ENCODE peak calls at places on chromosomes 6 and 20, in four cellular contexts. J is A549, F is body of pancreas, W is PC-3. B is an unnamed sample.
A peak's percentile ranks its signal among the peaks of the same experiment; 100 is the strongest.

GRCh38 chr6:149060985-149061760 is 256.3 kb upstream of the TAB2 start:
- DNase-seq in J (peak; percentile 49), F (peak; percentile 49), W (peak; percentile 83), B (no peak)

GRCh38 chr20:37956099-37956498 is 53.2 kb downstream of the VSTM2L start:
- DNase-seq in J (no peak), F (no peak), W (peak; percentile 85), B (no peak)

GRCh38 chr6:169577974-169578373 is 123.9 kb downstream of the WDR27 start:
- DNase-seq in J (no peak), F (no peak), W (no peak), B (no peak)

GRCh38 chr6:132820629-132821381 is 6.4 kb downstream of the RPS12 start:
- DNase-seq in J (no peak), F (no peak), W (peak; percentile 33), B (no peak)

GRCh38 chr20:58039569-58040092 is 188.8 kb downstream of the ANKRD60 start:
- DNase-seq in J (no peak), F (no peak), W (no peak), B (no peak)

GRCh38 chr6:148395583-148396101 is 53.0 kb downstream of the SASH1 start:
- DNase-seq in J (no peak), F (no peak), W (no peak), B (peak; percentile 76)

GRCh38 chr20:43731469-43731868 is 4.7 kb upstream of the GTSF1L start:
- DNase-seq in J (no peak), F (no peak), W (peak; percentile 13), B (no peak)

GRCh38 chr6:33949877-33950831 is 146.4 kb upstream of the MLN start:
- DNase-seq in J (no peak), F (no peak), W (no peak), B (no peak)

GRCh38 chr6:129575378-129576118 is 134.4 kb downstream of the ARHGAP18 start:
- DNase-seq in J (peak; percentile 43), F (no peak), W (peak; percentile 70), B (no peak)

GRCh38 chr20:40949346-40949745 is 79.3 kb upstream of the TOP1 start:
- DNase-seq in J (no peak), F (no peak), W (no peak), B (no peak)

GRCh38 chr6:22153384-22154158 is 143.3 kb downstream of the PRL start:
- DNase-seq in J (no peak), F (no peak), W (no peak), B (no peak)

GRCh38 chr20:53191957-53192356 is 219.8 kb downstream of the TSHZ2 start:
- DNase-seq in J (no peak), F (no peak), W (no peak), B (no peak)

GRCh38 chr6:161164182-161164625 is 109.7 kb downstream of the AGPAT4 start:
- DNase-seq in J (no peak), F (no peak), W (no peak), B (no peak)

GRCh38 chr20:49460916-49461315 is 21.6 kb downstream of the KCNB1 start:
- DNase-seq in J (no peak), F (peak; percentile 48), W (peak; percentile 100), B (no peak)

GRCh38 chr6:10425177-10425972 is 10.5 kb upstream of the TFAP2A start:
- DNase-seq in J (no peak), F (no peak), W (no peak), B (no peak)

GRCh38 chr6:10426781-10427279 is 12.0 kb upstream of the TFAP2A start:
- DNase-seq in J (no peak), F (no peak), W (no peak), B (no peak)

GRCh38 chr6:10429638-10430427 is 15.0 kb upstream of the TFAP2A start:
- DNase-seq in J (peak; percentile 64), F (peak; percentile 45), W (peak; percentile 75), B (no peak)

GRCh38 chr6:10424005-10424404 is 9.1 kb upstream of the TFAP2A start:
- DNase-seq in J (peak; percentile 54), F (no peak), W (no peak), B (no peak)

GRCh38 chr6:10425973-10426780 is 11.3 kb upstream of the TFAP2A start:
- DNase-seq in J (no peak), F (no peak), W (no peak), B (no peak)
- H3K27ac ChIP-seq in J (peak overlapping the region; percentile 88), F (no peak overlapping the region), W (no peak overlapping the region), B (no peak overlapping the region)

GRCh38 chr6:14456941-14457340 is 339.4 kb downstream of the CD83 start:
- DNase-seq in J (no peak), F (no peak), W (peak; percentile 43), B (no peak)

GRCh38 chr6:14459315-14459714 is 341.7 kb downstream of the CD83 start:
- DNase-seq in J (no peak), F (no peak), W (peak; percentile 69), B (no peak)

GRCh38 chr6:14455442-14455841 is 337.9 kb downstream of the CD83 start:
- DNase-seq in J (no peak), F (no peak), W (no peak), B (no peak)

GRCh38 chr6:14455942-14456648 is 338.5 kb downstream of the CD83 start:
- DNase-seq in J (no peak), F (no peak), W (no peak), B (no peak)

DNA sequence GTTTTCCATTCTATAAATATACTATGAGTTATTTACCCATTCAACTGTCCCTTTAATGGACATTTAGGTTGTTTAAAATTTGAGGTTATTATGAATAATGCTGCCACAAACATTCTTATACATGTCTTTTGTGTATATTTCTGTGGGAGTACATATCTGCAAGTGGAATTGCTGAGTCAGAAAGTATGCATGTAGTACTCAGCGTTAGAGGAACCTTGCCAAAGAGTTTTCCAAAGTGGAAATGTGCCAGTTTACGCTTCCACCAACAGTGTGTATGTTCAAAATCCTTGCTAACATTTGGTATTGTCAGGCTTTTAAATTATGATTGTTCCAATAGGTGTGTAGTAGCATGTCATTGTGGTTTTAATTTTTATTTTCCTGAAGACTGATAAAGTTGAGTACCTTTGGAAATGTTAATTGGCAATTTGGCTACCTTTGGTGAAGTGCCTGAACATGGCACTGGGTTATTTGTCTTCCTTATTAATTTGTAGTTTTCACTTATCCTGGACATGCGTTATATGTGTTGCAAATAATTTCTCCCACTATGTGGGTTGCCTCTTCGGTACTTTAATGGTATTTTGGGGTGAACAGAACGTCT is 341.2 kb downstream of the CD83 start:
- DNase-seq in J (peak; percentile 13), F (no peak), W (peak; percentile 96), B (no peak)
- H3K4me1 ChIP-seq in J (peaks cover 12% of the 10 kb centered on the region), F (no peaks in the 10 kb centered on the region), W (peaks cover 27% of the 10 kb centered on the region), B (peaks cover 29% of the 10 kb centered on the region)

GRCh38 chr6:72953901-72954494 is 271.3 kb downstream of the KHDC1L start:
- DNase-seq in J (no peak), F (no peak), W (peak; percentile 8), B (no peak)
- H3K4me3 ChIP-seq in J (no peak overlapping the region), F (no peak overlapping the region), W (no peak overlapping the region), B (no peak overlapping the region)

DNA sequence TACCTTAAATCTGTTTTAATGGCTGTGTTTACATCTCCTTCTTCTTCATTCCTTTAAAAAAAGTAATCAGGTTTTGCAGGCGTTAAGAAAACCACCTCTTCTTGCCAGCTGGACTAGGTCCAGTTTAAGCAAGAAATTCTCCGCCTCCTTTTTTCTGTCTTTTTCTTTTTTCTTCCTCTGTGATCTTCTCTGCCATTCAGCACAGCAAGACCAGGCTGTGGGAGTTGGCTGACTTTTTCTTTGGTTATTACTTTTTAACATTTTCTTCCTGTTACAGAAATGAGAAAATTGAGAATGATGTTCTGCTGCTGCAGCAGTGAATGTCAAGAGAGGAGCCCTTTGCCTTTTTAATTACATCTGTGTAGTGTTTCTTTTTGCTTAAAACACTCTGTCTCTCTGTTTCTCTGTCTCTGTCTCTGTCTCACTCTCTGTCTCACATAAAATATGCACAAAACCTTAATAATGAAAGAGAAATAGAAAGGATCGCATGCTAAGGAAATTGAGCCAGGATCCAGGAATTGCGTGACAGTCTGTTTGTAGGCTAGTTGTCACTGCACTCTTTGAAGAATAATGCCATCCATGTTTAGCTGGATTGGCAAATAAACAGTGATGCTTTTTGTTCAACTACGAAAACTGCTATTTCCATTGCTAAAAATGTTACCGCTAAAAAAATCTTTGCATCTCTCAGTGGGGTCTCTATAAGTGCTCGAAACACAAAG is 103.1 kb upstream of the SUPT3H start:
- DNase-seq in J (no peak), F (no peak), W (no peak), B (no peak)
- H3K27ac ChIP-seq in J (no peak overlapping the region), F (no peak overlapping the region), W (no peak overlapping the region), B (no peak overlapping the region)

GRCh38 chr6:89194559-89194958 is 22.6 kb downstream of the GABRR1 start:
- DNase-seq in J (no peak), F (no peak), W (no peak), B (no peak)
- H3K4me1 ChIP-seq in J (no peaks in the 10 kb centered on the region), F (no peaks in the 10 kb centered on the region), W (no peaks in the 10 kb centered on the region), B (no peaks in the 10 kb centered on the region)

GRCh38 chr6:116100419-116101297 is at the start of gene NT5DC1:
- DNase-seq in J (peak; percentile 81), F (peak; percentile 83), W (peak; percentile 80), B (peak; percentile 91)
- H3K4me3 ChIP-seq in J (peak within 1 kb of the TSS; percentile 87), F (peak within 1 kb of the TSS; percentile 73), W (peak within 1 kb of the TSS; percentile 86), B (peak within 1 kb of the TSS; percentile 57)

B was measured in tibial artery.